ENCODE peak calls at places on chromosomes 16 and 17, in nine cellular contexts. R is spleen, S is HCT116, Z is breast epithelium, Q is HL-60, F is GM23338, L is HepG2, X is prostate gland, P is endothelial cell of umbilical vein. N is an unnamed sample.

GRCh38 chr17:68973098-68973929 is 18.1 kb upstream of the ABCA8 start:
- DNase-seq in R (no peak), S (no peak), Z (no peak), Q (no peak), F (no peak), L (no peak), X (no peak), P (peak), N (no peak)

GRCh38 chr16:1407749-1408148 is 6.8 kb downstream of the UNKL start:
- DNase-seq in R (no peak), S (no peak), Z (no peak), Q (no peak), F (no peak), L (no peak), X (no peak), P (no peak), N (no peak)

GRCh38 chr16:27349276-27349675 is 35.5 kb downstream of the IL4R start:
- DNase-seq in R (no peak), S (no peak), Z (no peak), Q (no peak), F (no peak), L (no peak), X (no peak), P (no peak), N (no peak)

GRCh38 chr16:86604436-86605220 is 26.3 kb downstream of the FOXL1 start:
- DNase-seq in R (no peak), S (no peak), Z (peak), Q (no peak), F (no peak), L (no peak), X (no peak), P (no peak), N (no peak)

GRCh38 chr16:54424043-54424451 is 137.5 kb upstream of the IRX3 start:
- DNase-seq in R (no peak), S (no peak), Z (no peak), Q (no peak), F (no peak), L (no peak), X (no peak), P (no peak), N (no peak)

GRCh38 chr16:12503201-12503600 is 300.5 kb downstream of the CPPED1 start:
- DNase-seq in R (no peak), S (no peak), Z (no peak), Q (no peak), F (no peak), L (no peak), X (no peak), P (no peak), N (peak)

GRCh38 chr17:55261311-55261710 is 3.4 kb upstream of the HLF start:
- DNase-seq in R (no peak), S (no peak), Z (no peak), Q (no peak), F (no peak), L (no peak), X (no peak), P (no peak), N (no peak)

GRCh38 chr17:6639651-6640535 is 618 bp downstream of the KIAA0753 start:
- DNase-seq in R (peak), S (no peak), Z (no peak), Q (peak), F (peak), L (no peak), X (no peak), P (peak), N (peak)

GRCh38 chr16:83068686-83069085 is 441.9 kb downstream of the CDH13 start:
- DNase-seq in R (no peak), S (no peak), Z (no peak), Q (no peak), F (no peak), L (no peak), X (no peak), P (peak), N (no peak)

GRCh38 chr16:50309527-50310307 is 43.4 kb downstream of the ADCY7 start:
- DNase-seq in R (peak), S (no peak), Z (no peak), Q (no peak), F (no peak), L (peak), X (no peak), P (no peak), N (peak)

GRCh38 chr17:42424991-42425610 is 2.0 kb upstream of the CAVIN1 start:
- DNase-seq in R (no peak), S (no peak), Z (no peak), Q (no peak), F (no peak), L (no peak), X (no peak), P (no peak), N (peak)

GRCh38 chr17:3546521-3546920 is 11.1 kb downstream of the TRPV3 start:
- DNase-seq in R (no peak), S (no peak), Z (no peak), Q (no peak), F (no peak), L (peak), X (no peak), P (no peak), N (no peak)

GRCh38 chr17:33381201-33381600 is 88.1 kb upstream of the ASIC2 start:
- DNase-seq in R (no peak), S (no peak), Z (no peak), Q (no peak), F (peak), L (no peak), X (no peak), P (no peak), N (no peak)

GRCh38 chr17:58786586-58787295 is 31.1 kb downstream of the PPM1E start:
- DNase-seq in R (no peak), S (peak), Z (no peak), Q (no peak), F (no peak), L (no peak), X (no peak), P (peak), N (no peak)

GRCh38 chr17:66978514-66979061 is 14.1 kb downstream of the CACNG4 start:
- DNase-seq in R (no peak), S (no peak), Z (no peak), Q (no peak), F (no peak), L (no peak), X (no peak), P (no peak), N (no peak)

GRCh38 chr17:42519546-42520444 is 16.2 kb upstream of the NAGLU start:
- DNase-seq in R (peak), S (peak), Z (peak), Q (no peak), F (peak), L (peak), X (peak), P (peak), N (peak)

GRCh38 chr17:40458001-40458791 is 14.9 kb downstream of the IGFBP4 start:
- DNase-seq in R (no peak), S (no peak), Z (no peak), Q (no peak), F (no peak), L (peak), X (no peak), P (no peak), N (peak)

GRCh38 chr16:85253127-85253941 is 141.1 kb upstream of the CIBAR2 start:
- DNase-seq in R (peak), S (no peak), Z (no peak), Q (peak), F (peak), L (peak), X (peak), P (peak), N (peak)

GRCh38 chr16:23466162-23466885 is 13.3 kb upstream of the COG7 start:
- DNase-seq in R (peak), S (no peak), Z (no peak), Q (no peak), F (no peak), L (no peak), X (no peak), P (peak), N (no peak)

GRCh38 chr17:41223821-41224220 is 2.6 kb upstream of the KRTAP9-2 start:
- DNase-seq in R (no peak), S (no peak), Z (no peak), Q (no peak), F (no peak), L (no peak), X (no peak), P (no peak), N (no peak)

GRCh38 chr16:2842340-2843000 is 12.4 kb downstream of the ZG16B start:
- DNase-seq in R (peak), S (peak), Z (no peak), Q (peak), F (peak), L (no peak), X (no peak), P (no peak), N (peak)

GRCh38 chr17:4442582-4442981 is 8.8 kb downstream of the SPNS3 start:
- DNase-seq in R (no peak), S (no peak), Z (no peak), Q (no peak), F (no peak), L (no peak), X (no peak), P (no peak), N (no peak)

GRCh38 chr17:59727817-59728533 is 20.5 kb downstream of the VMP1 start:
- DNase-seq in R (no peak), S (no peak), Z (no peak), Q (no peak), F (no peak), L (no peak), X (no peak), P (no peak), N (no peak)

GRCh38 chr16:76634847-76635697 is 357.9 kb downstream of the CNTNAP4 start:
- DNase-seq in R (peak), S (no peak), Z (no peak), Q (no peak), F (no peak), L (no peak), X (no peak), P (no peak), N (no peak)

DNA sequence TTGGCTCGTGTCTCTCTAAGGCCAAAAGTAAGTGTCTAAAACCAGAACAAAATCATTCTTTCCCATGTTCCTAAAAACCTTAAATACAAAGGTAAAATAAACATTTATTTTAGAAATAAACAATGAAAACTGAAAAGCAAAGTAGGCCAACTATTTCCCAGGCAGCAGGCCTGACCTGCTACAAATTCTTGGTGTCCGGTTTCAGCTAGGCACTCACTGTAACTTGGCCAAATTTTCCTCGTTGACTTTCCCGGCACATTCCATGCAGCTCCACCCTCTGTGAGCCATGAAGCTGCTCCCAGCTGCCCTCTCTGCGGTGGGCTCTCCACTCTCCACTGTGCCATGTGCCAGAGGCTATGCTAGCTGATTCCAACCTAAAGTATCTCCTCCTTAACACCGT is 4.1 kb downstream of the CDRT4 start:
- DNase-seq in R (no peak), S (no peak), Z (peak), Q (no peak), F (peak), L (peak), X (no peak), P (peak), N (peak)
- TF ChIP-seq POLR2AphosphoS5 in R (no peak), S (no peak), Z (peak), Q (no peak), F (no peak), L (no peak), X (no peak), P (no peak), N (peak)

DNA sequence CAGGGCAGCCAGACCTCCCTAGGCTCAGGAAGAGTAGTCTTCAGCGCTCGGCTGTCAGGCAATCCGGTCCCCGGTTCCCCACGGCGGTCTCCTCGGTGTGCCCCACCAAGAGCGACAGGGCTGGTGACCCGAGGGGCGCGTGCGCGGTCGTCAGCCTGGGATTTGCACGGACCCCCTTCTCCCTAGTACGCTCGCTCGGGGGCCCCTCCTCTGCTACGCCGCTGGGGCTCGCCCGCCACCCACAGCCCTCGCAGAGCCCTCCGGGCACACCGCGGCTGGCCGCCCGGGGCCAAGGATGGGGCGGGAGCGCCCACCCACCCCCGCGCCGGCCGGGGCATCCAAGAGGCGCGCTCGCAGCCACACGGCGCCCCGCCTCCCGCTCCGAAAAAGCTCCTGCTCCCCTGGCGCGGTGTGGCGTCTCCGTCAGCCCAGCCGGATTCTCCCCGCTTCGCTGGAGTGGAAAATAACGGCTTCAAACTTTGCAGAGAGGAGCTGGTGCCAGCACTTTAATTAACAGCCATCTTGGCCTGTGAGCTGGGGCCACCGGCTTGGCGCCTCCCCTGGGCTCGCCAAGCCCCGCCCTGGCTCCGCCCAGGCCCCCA is 2.1 kb upstream of the C1QL1 start:
- DNase-seq in R (no peak), S (no peak), Z (no peak), Q (no peak), F (peak), L (no peak), X (no peak), P (no peak), N (peak)
- H3K27ac ChIP-seq in R (no peak), S (no peak), Z (no peak), Q (no peak), F (no peak), L (no peak), X (peak), P (no peak), N (peak)

GRCh38 chr16:7849891-7850290 is 517.2 kb downstream of the RBFOX1 start:
- DNase-seq in R (no peak), S (no peak), Z (no peak), Q (no peak), F (no peak), L (no peak), X (no peak), P (no peak), N (no peak)

DNA sequence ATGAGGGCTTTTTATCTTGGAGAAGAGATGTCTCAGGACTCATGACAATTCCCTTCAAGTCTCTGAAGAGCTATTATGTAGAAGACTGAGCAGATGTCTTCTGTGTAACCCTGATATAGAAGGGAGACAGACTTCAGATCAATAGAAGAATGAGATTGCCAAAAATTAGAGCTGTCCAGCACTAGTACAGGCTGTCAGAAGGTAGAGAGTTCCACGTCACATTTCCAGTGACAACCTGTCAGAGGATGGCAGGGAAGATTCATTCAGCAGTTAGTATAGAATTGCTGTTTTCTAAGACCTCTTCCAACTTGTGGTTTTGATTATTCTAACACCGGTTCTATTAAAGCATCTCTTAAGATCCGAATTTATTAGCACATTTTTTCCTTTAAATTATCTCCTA is 520.6 kb downstream of the RBFOX1 start:
- DNase-seq in R (no peak), S (no peak), Z (no peak), Q (no peak), F (no peak), L (no peak), X (no peak), P (no peak), N (no peak)
- TF ChIP-seq CTCF in R (no peak), S (no peak), Z (no peak), Q (no peak), F (no peak), L (no peak), X (no peak), P (no peak), N (no peak)

GRCh38 chr17:76775021-76775420 is 37.1 kb downstream of the MFSD11 start:
- DNase-seq in R (no peak), S (no peak), Z (no peak), Q (no peak), F (no peak), L (no peak), X (no peak), P (no peak), N (no peak)

DNA sequence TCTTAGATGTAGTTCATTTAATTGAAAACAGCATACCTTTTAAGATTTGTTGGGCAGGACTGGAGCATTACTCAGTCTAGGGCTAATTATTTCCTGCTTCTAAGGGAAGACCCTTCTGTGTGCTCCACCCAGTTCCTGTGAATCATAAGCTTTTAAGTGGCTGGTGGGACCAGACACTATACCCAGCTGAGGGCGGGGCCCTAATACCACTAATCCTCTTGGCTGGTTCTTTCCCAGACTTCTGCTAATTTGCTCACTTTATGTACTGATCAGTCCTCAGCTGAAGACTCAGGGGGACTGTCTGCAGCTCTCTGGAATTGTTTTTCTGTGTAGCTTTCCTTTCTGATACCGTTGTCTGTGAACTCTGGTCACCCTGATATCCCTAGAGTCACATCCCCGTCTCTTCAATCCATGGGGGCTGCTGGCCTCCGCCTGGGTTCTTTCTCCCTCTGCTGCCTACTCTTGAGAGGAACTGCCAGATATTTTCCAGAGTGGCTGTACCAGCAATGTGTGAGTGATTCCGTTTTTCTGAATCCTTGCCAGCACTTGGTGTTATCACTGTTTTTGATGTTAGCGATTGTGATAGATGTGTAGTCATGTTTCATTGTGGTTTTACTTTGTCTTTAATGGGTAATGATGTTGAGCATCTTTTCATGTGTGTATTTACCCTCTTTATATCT is 35.1 kb downstream of the MFSD11 start:
- DNase-seq in R (no peak), S (peak), Z (no peak), Q (no peak), F (no peak), L (peak), X (no peak), P (peak), N (no peak)
- TF ChIP-seq POLR2AphosphoS5 in R (no peak), S (peak), Z (no peak), Q (no peak), F (no peak), L (no peak), X (no peak), P (peak), N (no peak)

N was measured in sigmoid colon.